ENCODE peak calls at places on chromosomes 4 and X, in four cellular contexts. D is HepG2, O is GM12878, U is H1. B is an unnamed sample. For H3K27me3, the result is how much of the 10 kb centered on the place peaks cover.

GRCh38 chr4:25723409-25723808 is 67.8 kb downstream of the SLC34A2 start:
- DNase-seq in D (no peak), U (no peak), O (no peak), B (no peak)

GRCh38 chr4:124903995-124904722 is 191.6 kb upstream of the ANKRD50 start:
- DNase-seq in O (no peak), D (no peak), U (no peak), B (no peak)

GRCh38 chr4:7358100-7358735 is 76.5 kb downstream of the PSAPL1 start:
- DNase-seq in D (no peak), U (no peak), O (no peak), B (no peak)

GRCh38 chrX:56813318-56813837 is 84.3 kb downstream of the NBDY start:
- DNase-seq in U (no peak), D (no peak), O (no peak), B (no peak)

GRCh38 chr4:16693641-16694040 is 204.8 kb downstream of the LDB2 start:
- DNase-seq in U (no peak), O (no peak), D (no peak), B (no peak)

GRCh38 chr4:32864713-32865351 is 2144.7 kb downstream of the PCDH7 start:
- DNase-seq in U (no peak), D (no peak), O (no peak), B (no peak)

GRCh38 chr4:2250003-2250763 is 8.3 kb upstream of the HAUS3 start:
- DNase-seq in O (no peak), D (no peak), U (no peak), B (no peak)

GRCh38 chr4:82865592-82865991 is 25.4 kb downstream of the SEC31A start:
- DNase-seq in U (no peak), O (no peak), D (peak), B (no peak)

GRCh38 chr4:124253080-124253479 is 459.5 kb downstream of the ANKRD50 start:
- DNase-seq in U (no peak), D (no peak), O (no peak), B (no peak)

GRCh38 chrX:136446208-136446607 is 41.5 kb upstream of the BRS3 start:
- DNase-seq in O (no peak), U (no peak), D (no peak), B (no peak)

GRCh38 chrX:11575332-11575731 is 90.4 kb downstream of the ARHGAP6 start:
- DNase-seq in D (no peak), U (no peak), O (no peak), B (no peak)

GRCh38 chrX:45712067-45712466 is 511.4 kb upstream of the DIPK2B start:
- DNase-seq in U (no peak), D (no peak), O (no peak), B (no peak)

GRCh38 chr4:165505991-165506779 is 127.4 kb downstream of the CPE start:
- DNase-seq in O (no peak), U (no peak), D (peak), B (no peak)

GRCh38 chr4:155207534-155208257 is 740 bp upstream of the NPY2R start:
- DNase-seq in O (no peak), U (peak), D (no peak), B (peak)

GRCh38 chrX:117713411-117713810 is 403.2 kb downstream of the KLHL13 start:
- DNase-seq in D (peak), O (no peak), U (no peak), B (no peak)

GRCh38 chrX:10833299-10834169 is 213.1 kb upstream of the MID1 start:
- DNase-seq in U (peak), D (peak), O (no peak), B (no peak)

GRCh38 chr4:137267024-137267423 is 265.3 kb downstream of the PCDH18 start:
- DNase-seq in O (no peak), D (no peak), U (no peak), B (no peak)

GRCh38 chrX:111376897-111377601 is 34.9 kb downstream of the DCX start:
- DNase-seq in D (no peak), O (no peak), U (no peak), B (peak)

GRCh38 chr4:6032249-6033244 is 14.3 kb upstream of the C4orf50 start:
- DNase-seq in U (no peak), O (no peak), D (no peak), B (no peak)

GRCh38 chr4:27008693-27009092 is 148.1 kb downstream of the STIM2 start:
- DNase-seq in D (no peak), O (no peak), U (no peak), B (no peak)

GRCh38 chr4:117777721-117778120 is 256.6 kb upstream of the NDST3 start:
- DNase-seq in D (no peak), O (no peak), U (no peak), B (no peak)

GRCh38 chr4:85787133-85787532 is 312.2 kb downstream of the ARHGAP24 start:
- DNase-seq in D (no peak), O (no peak), U (no peak), B (no peak)

GRCh38 chr4:29581469-29581868 is 1138.7 kb upstream of the PCDH7 start:
- DNase-seq in D (no peak), U (no peak), O (no peak), B (no peak)

GRCh38 chr4:1078490-1078889 is 34.9 kb downstream of the RNF212 start:
- DNase-seq in O (no peak), U (no peak), D (no peak), B (no peak)

GRCh38 chr4:61220556-61220955 is 20.4 kb downstream of the ADGRL3 start:
- DNase-seq in O (no peak), U (no peak), D (no peak), B (no peak)

GRCh38 chr4:26885912-26886274 is 25.3 kb downstream of the STIM2 start:
- DNase-seq in O (peak), U (no peak), D (no peak), B (no peak)

GRCh38 chrX:51893931-51894696 is 691 bp downstream of the MAGED1 start:
- DNase-seq in U (no peak), O (no peak), D (no peak), B (no peak)

GRCh38 chr4:57190651-57191481 is 80.7 kb upstream of the IGFBP7 start:
- DNase-seq in O (no peak), D (peak), U (peak), B (peak)

GRCh38 chrX:49176421-49177326 is 5.0 kb downstream of the PLP2 start:
- DNase-seq in U (no peak), O (no peak), D (no peak), B (no peak)

GRCh38 chr4:71635094-71635493 is 148.8 kb downstream of the GC start:
- DNase-seq in O (no peak), D (no peak), U (no peak), B (no peak)

GRCh38 chr4:65943076-65943475 is 272.8 kb upstream of the EPHA5 start:
- DNase-seq in U (peak), D (peak), O (no peak), B (peak)

GRCh38 chr4:77697860-77698599 is 92.4 kb downstream of the CXCL13 start:
- DNase-seq in U (no peak), D (peak), O (no peak), B (peak)

GRCh38 chr4:39706334-39706733 is 8.4 kb downstream of the UBE2K start:
- DNase-seq in U (no peak), O (no peak), D (peak), B (no peak)

GRCh38 chrX:120459313-120459712 is 9.8 kb downstream of the LAMP2 start:
- DNase-seq in D (no peak), U (no peak), O (no peak), B (no peak)

GRCh38 chrX:8272846-8273245 is 101.8 kb upstream of the VCX2 start:
- DNase-seq in D (no peak), O (no peak), U (no peak), B (no peak)

GRCh38 chrX:23732704-23733103 is 10.4 kb downstream of the ACOT9 start:
- DNase-seq in D (no peak), O (peak), U (no peak), B (no peak)

GRCh38 chrX:134373736-134374135 is 86.2 kb upstream of the HPRT1 start:
- DNase-seq in U (no peak), D (no peak), O (no peak), B (no peak)

GRCh38 chr4:152104846-152105462 is 344.1 kb upstream of the GATB start:
- DNase-seq in O (no peak), D (no peak), U (no peak), B (no peak)

GRCh38 chr4:134215636-134216340 is 14.2 kb upstream of the PABPC4L start:
- DNase-seq in D (no peak), O (no peak), U (no peak), B (no peak)

GRCh38 chr4:134219043-134219442 is 17.5 kb upstream of the PABPC4L start:
- DNase-seq in U (no peak), D (no peak), O (no peak), B (no peak)

DNA sequence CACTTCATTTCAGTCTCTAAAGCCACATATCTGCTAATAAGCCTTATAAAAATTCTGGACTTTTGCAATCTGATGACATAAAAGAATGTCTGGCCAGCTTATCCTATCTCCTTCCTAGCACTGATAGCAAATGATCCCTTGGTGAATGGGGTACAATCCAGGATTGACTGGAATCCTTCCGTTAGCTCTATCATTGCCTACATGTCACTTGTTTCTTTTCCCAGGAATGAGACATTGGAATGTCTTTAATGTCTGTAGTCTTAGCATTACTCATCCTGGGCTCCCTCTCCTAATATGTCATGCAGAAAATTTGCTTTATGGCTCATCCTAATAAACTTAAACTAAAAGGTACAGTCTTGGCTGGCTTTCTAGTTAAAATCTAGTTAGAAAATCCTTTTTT is 14.8 kb upstream of the PABPC4L start:
- DNase-seq in U (no peak), O (no peak), D (no peak), B (no peak)
- TF ChIP-seq SUZ12 in U (no peak), O (no peak), D (no peak), B (no peak)

DNA sequence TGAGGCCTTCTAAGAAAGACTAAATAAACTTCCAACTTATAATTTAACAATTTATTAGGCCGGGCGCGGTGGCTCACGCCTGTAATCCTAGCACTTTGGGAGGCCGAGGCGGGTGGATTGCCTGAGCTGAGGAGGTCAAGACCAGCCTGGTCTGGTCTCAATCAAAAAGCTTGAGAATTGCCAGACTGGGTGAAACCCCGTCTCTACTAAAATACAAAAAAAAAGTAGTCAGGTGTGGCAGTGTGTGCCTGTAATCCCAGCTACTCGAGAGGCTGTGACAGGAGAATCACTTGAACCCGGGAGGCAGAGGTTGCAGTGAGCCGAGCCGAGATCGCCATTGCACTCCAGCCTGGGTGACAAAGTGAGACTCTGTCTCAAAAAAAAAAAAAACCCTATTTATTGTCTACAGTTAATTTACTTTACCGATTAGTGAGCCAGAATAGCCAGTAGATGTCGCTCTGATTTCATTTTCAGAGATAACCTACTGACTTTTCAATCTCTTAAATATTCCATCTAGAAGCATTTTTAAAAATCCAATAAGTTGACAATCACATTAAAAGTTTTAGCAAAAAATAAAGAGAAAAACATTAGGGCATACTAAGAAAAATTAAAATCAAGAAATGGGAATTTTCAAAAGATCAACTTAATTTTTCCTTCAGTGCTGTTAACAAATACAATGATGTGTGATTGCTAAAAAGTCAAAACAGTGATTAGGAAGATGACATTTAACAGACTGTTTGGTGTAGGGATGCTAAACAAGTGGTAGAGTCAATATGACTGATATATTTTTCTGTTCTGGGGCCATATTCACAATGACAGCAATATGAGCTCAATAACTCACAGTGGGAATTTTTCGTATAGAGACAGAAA is 4.3 kb upstream of the SHROOM3 start:
- DNase-seq in D (peak), U (no peak), O (no peak), B (no peak)
- TF ChIP-seq YY1 in D (no peak), U (no peak), O (no peak), B (no peak)

DNA sequence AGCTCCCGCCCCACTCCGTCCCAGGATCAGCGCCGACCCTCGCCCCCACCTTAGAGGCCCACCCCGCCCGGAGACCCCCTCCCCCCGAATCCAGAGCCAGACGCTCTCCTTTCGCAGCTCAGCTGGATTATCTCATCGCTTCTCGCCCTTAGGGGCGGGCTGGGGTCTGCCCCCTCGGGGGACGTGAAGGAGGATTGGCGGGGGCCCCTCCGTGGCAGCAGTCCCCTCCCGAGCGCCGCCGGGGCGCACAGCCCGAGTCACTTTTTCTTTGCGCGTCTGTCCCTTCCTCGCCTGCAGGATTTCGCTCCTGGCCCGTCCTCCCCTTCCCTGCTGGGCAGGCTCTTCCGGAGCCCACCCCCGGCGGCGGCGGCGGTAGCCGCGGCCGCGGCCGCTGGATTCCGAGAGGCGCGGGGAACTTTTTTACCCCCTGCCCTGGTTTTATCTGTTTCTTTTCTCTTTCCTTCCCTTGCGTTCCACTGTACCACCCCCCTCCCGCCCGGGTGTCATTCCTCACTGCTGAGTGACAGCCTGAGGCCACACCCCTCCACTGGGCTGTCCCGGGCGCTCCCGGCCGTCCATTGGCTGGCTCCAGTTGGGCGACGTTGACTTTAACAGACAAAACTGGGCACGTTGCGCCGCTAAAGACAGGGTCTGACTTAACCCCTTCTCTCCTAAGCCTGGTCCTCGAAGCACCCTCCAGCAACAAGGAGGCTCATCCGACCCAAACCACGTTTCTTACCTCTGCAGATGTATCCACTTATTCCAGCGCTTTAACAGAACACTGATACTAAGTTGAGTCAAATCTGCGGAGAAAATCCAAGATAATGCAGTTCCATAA is 467 bp upstream of the NKX3-2 start:
- DNase-seq in U (peak), D (peak), O (no peak), B (peak)
- H3K27me3 ChIP-seq in U (half or more), D (under half), O (under half), B (under half)

GRCh38 chr4:158782539-158783360 is 13.9 kb downstream of the FNIP2 start:
- DNase-seq in D (peak), O (peak), U (no peak), B (no peak)

GRCh38 chr4:158786155-158786581 is 17.3 kb downstream of the FNIP2 start:
- DNase-seq in O (no peak), U (no peak), D (no peak), B (no peak)

GRCh38 chr4:158787718-158788441 is 19.1 kb downstream of the FNIP2 start:
- DNase-seq in D (no peak), U (no peak), O (no peak), B (no peak)

GRCh38 chr4:158781963-158782362 is 13.1 kb downstream of the FNIP2 start:
- DNase-seq in O (no peak), D (no peak), U (no peak), B (no peak)

DNA sequence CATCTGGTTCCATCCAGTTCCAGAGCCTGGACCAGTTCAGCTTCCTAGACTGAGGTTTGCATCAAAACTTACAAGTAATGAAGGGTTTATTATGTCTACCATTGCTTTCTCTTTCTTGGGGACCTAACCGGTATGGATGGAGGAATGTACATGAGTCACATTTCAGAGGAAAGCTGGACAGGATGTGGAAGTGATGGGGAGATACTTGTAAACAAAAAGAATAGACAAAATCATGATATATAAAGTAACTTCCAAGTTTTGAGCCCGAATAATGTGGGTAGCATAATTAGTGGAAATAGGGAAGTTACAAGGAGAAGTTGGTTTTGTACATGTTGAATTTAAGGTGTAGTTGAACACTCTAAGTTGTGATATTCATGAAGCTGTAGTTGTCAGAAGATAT is 14.9 kb downstream of the FNIP2 start:
- DNase-seq in U (no peak), D (no peak), O (no peak), B (no peak)
- TF ChIP-seq SUZ12 in U (no peak), D (no peak), O (no peak), B (no peak)

GRCh38 chr4:128558896-128559669 is 250.4 kb upstream of the JADE1 start:
- DNase-seq in U (no peak), D (no peak), O (no peak), B (no peak)
- TF ChIP-seq YY1 in U (no peak), D (no peak), O (no peak), B (no peak)

GRCh38 chrX:97402333-97402732 is 518.6 kb downstream of the RPA4 start:
- DNase-seq in U (no peak), O (no peak), D (no peak), B (no peak)
- H3K27me3 ChIP-seq in U (under half), O (under half), D (under half), B (under half)